ENCODE peak calls at places on chromosomes 4 and X, in nine cellular contexts. I is CD8-positive, alpha-beta T cell; A is AG10803; N is hepatocyte; W is uterus; Z is fibroblast of the aortic adventitia; U is A549; R is HFF-Myc; D is brain microvascular endothelial cell. J is an unnamed sample.

GRCh38 chr4:73727685-73728084 is 12.7 kb upstream of the CXCL8 start:
- DNase-seq in A (no peak), N (peak), Z (no peak), W (no peak), I (no peak), R (no peak), U (no peak), D (no peak), J (peak)

GRCh38 chr4:12146349-12146748 is 717.7 kb upstream of the HS3ST1 start:
- DNase-seq in R (no peak), I (no peak), N (no peak), Z (no peak), D (no peak), A (no peak), U (no peak), W (no peak), J (no peak)

GRCh38 chrX:116232833-116233232 is 62.3 kb downstream of the AGTR2 start:
- DNase-seq in Z (peak), R (no peak), N (peak), A (peak), D (peak), W (no peak), I (no peak), U (peak), J (no peak)

GRCh38 chr4:94827481-94828110 is 69.8 kb downstream of the BMPR1B start:
- DNase-seq in N (peak), Z (peak), A (peak), I (no peak), U (peak), R (peak), W (no peak), D (peak), J (no peak)

GRCh38 chrX:47585273-47585672 is 3.0 kb downstream of the TIMP1 start:
- DNase-seq in D (no peak), I (no peak), A (no peak), U (no peak), R (no peak), N (peak), W (no peak), Z (no peak), J (no peak)

GRCh38 chr4:151942971-151943370 is 182.2 kb upstream of the GATB start:
- DNase-seq in U (no peak), D (no peak), A (no peak), R (no peak), W (no peak), I (no peak), Z (no peak), N (no peak), J (no peak)

GRCh38 chr4:120353235-120353634 is 286.6 kb upstream of the MAD2L1 start:
- DNase-seq in R (no peak), U (no peak), D (no peak), N (no peak), A (no peak), I (no peak), W (no peak), Z (no peak), J (no peak)

GRCh38 chr4:80875642-80876041 is 154.9 kb upstream of the BMP3 start:
- DNase-seq in W (no peak), Z (no peak), A (no peak), N (no peak), U (no peak), I (no peak), D (no peak), R (no peak), J (no peak)

GRCh38 chr4:98433608-98434198 is 172.5 kb downstream of the RAP1GDS1 start:
- DNase-seq in A (peak), N (no peak), Z (no peak), W (no peak), U (no peak), R (no peak), D (no peak), I (no peak), J (no peak)

DNA sequence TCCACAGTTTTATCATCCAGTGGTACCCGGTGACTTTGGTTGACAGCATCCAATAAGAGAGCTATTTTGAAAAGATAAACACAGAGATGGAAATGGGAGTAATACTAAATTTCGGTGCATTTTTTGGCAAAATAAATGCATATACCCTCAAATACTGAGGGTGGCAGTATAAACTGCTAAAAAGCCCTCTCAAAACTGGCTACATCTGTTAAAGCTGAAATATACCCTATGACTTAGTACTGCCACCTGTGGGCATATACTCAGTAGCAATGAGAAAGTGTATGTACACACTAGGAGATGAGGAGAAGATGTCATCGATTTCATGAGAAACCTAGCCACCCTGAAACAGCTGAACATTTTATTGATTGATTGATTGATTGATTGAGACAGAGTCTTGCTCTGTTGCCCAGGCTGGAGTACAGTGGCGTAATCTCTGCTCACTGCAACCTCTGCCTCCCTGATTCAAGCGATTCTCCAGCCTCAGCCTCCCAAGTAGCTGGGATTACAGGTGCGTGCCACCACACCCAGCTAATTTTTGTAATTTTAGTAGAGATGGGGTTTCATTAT is 12.2 kb upstream of the TMEM128 start:
- DNase-seq in W (no peak), A (peak), Z (peak), D (peak), I (no peak), R (peak), N (no peak), U (peak), J (no peak)
- TF ChIP-seq CTCF in W (no peak), A (peak), Z (peak), D (peak), I (peak), R (peak), N (peak), U (peak), J (peak)

GRCh38 chr4:113762851-113763172 is 1.3 kb upstream of the CAMK2D start:
- DNase-seq in Z (no peak), N (no peak), A (no peak), U (no peak), I (no peak), R (no peak), D (no peak), W (no peak), J (no peak)
- H3K4me3 ChIP-seq in Z (peak), N (peak), A (peak), U (peak), I (peak), R (peak), D (peak), W (peak), J (peak)

DNA sequence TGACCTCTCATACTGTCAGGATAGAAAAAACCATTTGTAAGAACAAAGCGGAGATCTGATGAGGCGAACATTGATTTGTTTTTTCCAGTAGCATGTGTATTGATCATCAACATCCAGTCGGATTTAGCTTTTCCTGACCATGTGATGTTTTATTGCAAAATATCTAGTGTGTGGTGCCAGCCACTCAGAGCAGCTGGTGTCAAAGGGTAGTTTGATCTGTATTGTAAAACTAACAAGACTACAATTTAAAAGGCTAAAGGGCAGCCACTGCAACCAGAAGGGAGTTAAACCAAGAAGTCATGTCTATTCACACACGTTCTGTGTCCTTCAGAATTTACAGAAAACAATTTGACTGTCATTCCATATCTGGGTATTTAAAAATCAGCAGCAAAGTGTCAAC is 719.0 kb upstream of the FRG1 start:
- DNase-seq in U (no peak), D (no peak), N (no peak), Z (no peak), I (no peak), A (no peak), W (no peak), R (no peak), J (no peak)
- TF ChIP-seq CTCF in U (no peak), D (no peak), N (no peak), Z (no peak), I (no peak), A (no peak), W (no peak), R (no peak), J (no peak)

GRCh38 chrX:105820247-105820646 is 2.1 kb upstream of the NRK start:
- DNase-seq in R (no peak), A (no peak), I (no peak), D (no peak), Z (no peak), U (no peak), N (no peak), W (no peak), J (no peak)

GRCh38 chrX:105823092-105823454 is 734 bp downstream of the NRK start:
- DNase-seq in U (no peak), W (no peak), Z (no peak), I (no peak), D (no peak), N (no peak), A (no peak), R (no peak), J (no peak)

GRCh38 chrX:105821471-105822081 is 763 bp upstream of the NRK start:
- DNase-seq in W (no peak), U (no peak), A (no peak), Z (no peak), I (no peak), R (no peak), D (peak), N (peak), J (peak)

GRCh38 chrX:105816517-105816916 is 5.8 kb upstream of the NRK start:
- DNase-seq in N (no peak), I (no peak), R (no peak), D (no peak), Z (no peak), U (no peak), A (no peak), W (no peak), J (no peak)

DNA sequence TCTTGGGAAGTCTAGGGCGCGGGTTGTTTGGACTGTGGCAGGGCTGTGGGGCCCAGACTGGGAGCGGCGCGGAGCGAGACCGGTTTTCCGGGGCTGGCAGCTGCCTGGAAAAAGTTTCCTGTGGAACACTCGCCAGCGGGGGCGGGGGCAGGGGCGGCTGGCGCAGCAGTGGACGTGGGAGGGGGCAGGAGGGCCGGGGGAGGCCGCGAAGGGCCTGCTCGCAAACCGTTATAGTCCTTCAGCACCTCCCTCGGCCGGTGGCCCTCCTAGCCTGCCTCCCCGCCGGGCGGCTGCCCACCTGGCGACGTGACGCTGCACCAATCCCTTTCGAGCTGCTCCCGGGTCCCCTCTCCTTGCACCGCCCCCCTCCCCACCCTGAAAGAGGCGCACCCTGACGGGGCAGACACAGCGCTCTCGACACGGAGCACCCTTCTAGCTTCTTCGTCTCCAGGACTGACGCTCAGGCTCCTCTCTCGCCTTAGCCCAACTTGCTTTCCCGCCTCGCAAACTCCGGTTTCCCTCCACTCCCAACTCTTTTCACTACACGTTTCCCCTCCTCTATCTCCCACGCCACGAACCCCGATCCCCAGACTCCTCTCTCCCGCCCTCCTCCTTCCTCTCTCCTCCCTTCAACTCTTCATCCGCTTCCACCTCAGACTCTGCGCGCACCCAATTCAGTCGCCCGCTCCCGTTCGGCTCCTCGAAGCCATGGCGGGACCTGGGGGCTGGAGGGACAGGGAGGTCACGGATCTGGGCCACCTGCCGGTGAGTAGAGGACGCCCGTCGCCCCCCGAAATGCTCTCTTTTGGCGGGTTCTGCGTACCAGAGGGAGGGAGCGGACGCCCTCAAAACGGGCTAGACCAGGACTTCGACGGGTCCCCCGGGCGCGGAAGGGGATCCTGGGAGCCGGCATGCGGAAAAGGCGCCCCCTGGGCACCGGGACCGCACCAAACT is at the start of gene NRK:
- DNase-seq in D (peak), A (no peak), R (no peak), Z (no peak), U (no peak), I (no peak), N (peak), W (peak), J (no peak)
- H3K4me3 ChIP-seq in D (peak), A (no peak), R (no peak), Z (no peak), U (no peak), I (no peak), N (peak), W (peak), J (peak)

DNA sequence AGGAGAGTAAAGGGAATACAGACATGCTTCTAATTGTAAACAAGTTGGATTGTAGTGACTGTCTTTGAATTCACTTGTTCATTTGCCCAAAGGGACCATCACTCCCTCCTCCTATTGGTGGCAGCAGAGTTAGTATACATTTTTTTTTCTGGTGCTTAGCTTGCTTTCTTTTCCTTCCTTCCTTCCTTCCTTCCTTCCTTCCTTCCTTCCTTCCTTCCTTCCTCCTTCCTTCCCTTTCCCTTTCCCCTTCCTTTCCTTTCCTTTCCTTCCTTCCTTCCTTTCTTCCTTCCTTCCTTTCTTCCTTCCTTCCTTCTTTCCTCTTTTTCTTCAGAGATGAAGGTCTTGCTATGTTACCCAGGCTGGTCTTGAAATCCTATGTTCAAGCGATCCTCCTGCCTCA is 94.8 kb upstream of the ATP6AP2 start:
- DNase-seq in W (no peak), I (no peak), R (no peak), A (no peak), N (no peak), Z (no peak), D (no peak), U (no peak), J (no peak)
- TF ChIP-seq CTCF in W (no peak), I (no peak), R (no peak), A (no peak), N (no peak), Z (no peak), D (no peak), U (no peak), J (no peak)

DNA sequence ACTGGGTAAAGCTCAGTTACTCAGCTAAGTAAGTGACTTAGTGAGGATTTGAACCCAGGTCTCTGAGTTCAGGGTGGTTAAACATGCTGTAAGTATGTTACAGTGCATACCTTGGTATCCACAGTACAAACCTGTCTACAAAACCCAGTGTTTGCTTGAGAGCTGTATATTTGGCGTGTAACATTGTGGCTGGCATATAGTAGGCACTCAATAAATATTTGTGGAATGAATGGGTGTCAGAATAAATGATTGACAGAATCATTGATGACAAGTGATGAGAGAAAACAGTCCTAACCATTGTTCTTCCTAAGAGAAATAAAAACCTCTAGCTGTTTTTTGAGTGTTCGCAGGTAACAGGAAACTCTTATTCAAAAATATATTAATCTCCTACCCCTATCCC is 79.7 kb upstream of the BCOR start:
- DNase-seq in I (no peak), D (no peak), N (no peak), R (no peak), A (no peak), Z (no peak), U (no peak), W (no peak), J (no peak)
- H3K4me3 ChIP-seq in I (peak), D (no peak), N (no peak), R (peak), A (no peak), Z (no peak), U (no peak), W (no peak), J (peak)